ENCODE peak calls at places on chromosome 7, in nine cellular contexts. One of them, this sample, is unnamed.
A peak's percentile ranks its signal among the peaks of the same experiment; 100 is the strongest.

GRCh38 chr7:143286522-143286890 is 1.6 kb upstream of the CASP2 start:
- DNase-seq in AG04450: no peak
- DNase-seq in body of pancreas: no peak
- DNase-seq in choroid plexus epithelial cell: no peak
- DNase-seq in pancreas: no peak
- DNase-seq in lower lobe of right lung: no peak
- DNase-seq in lower leg skin: no peak
- DNase-seq in GM06990: no peak
- DNase-seq in cardiac fibroblast: no peak
- DNase-seq in this sample: no peak

GRCh38 chr7:117689421-117689820 is 183.8 kb downstream of the CTTNBP2 start:
- DNase-seq in body of pancreas: no peak
- DNase-seq in cardiac fibroblast: no peak
- DNase-seq in lower lobe of right lung: no peak
- DNase-seq in choroid plexus epithelial cell: no peak
- DNase-seq in GM06990: no peak
- DNase-seq in lower leg skin: no peak
- DNase-seq in AG04450: no peak
- DNase-seq in pancreas: no peak
- DNase-seq in this sample: no peak

GRCh38 chr7:1920266-1920681 is 250.2 kb downstream of the ELFN1 start:
- DNase-seq in lower leg skin: no peak
- DNase-seq in cardiac fibroblast: no peak
- DNase-seq in body of pancreas: no peak
- DNase-seq in GM06990: peak; percentile 32
- DNase-seq in pancreas: no peak
- DNase-seq in lower lobe of right lung: peak; percentile 56
- DNase-seq in AG04450: no peak
- DNase-seq in choroid plexus epithelial cell: no peak
- DNase-seq in this sample: no peak

GRCh38 chr7:134845461-134845860 is 66.0 kb downstream of the CALD1 start:
- DNase-seq in lower leg skin: no peak
- DNase-seq in body of pancreas: peak; percentile 27
- DNase-seq in choroid plexus epithelial cell: no peak
- DNase-seq in AG04450: no peak
- DNase-seq in GM06990: no peak
- DNase-seq in cardiac fibroblast: peak; percentile 45
- DNase-seq in lower lobe of right lung: no peak
- DNase-seq in pancreas: no peak
- DNase-seq in this sample: no peak

GRCh38 chr7:103077318-103077717 is 2.4 kb downstream of the ARMC10 start:
- DNase-seq in body of pancreas: no peak
- DNase-seq in cardiac fibroblast: no peak
- DNase-seq in lower leg skin: no peak
- DNase-seq in AG04450: no peak
- DNase-seq in choroid plexus epithelial cell: no peak
- DNase-seq in pancreas: no peak
- DNase-seq in GM06990: no peak
- DNase-seq in lower lobe of right lung: no peak
- DNase-seq in this sample: no peak

GRCh38 chr7:88758355-88759215 is 915 bp upstream of the ZNF804B start:
- DNase-seq in lower lobe of right lung: no peak
- DNase-seq in GM06990: peak; percentile 3
- DNase-seq in pancreas: peak; percentile 39
- DNase-seq in choroid plexus epithelial cell: peak; percentile 2
- DNase-seq in AG04450: no peak
- DNase-seq in body of pancreas: peak; percentile 77
- DNase-seq in cardiac fibroblast: no peak
- DNase-seq in lower leg skin: no peak
- DNase-seq in this sample: peak; percentile 2

GRCh38 chr7:125136755-125137547 is 207.3 kb upstream of the POT1 start:
- DNase-seq in pancreas: no peak
- DNase-seq in lower leg skin: no peak
- DNase-seq in AG04450: no peak
- DNase-seq in choroid plexus epithelial cell: peak; percentile 91
- DNase-seq in body of pancreas: no peak
- DNase-seq in GM06990: no peak
- DNase-seq in cardiac fibroblast: peak; percentile 85
- DNase-seq in lower lobe of right lung: no peak
- DNase-seq in this sample: peak; percentile 88

GRCh38 chr7:90251304-90251635 is 6.3 kb downstream of the CFAP69 start:
- DNase-seq in AG04450: no peak
- DNase-seq in lower lobe of right lung: no peak
- DNase-seq in body of pancreas: no peak
- DNase-seq in choroid plexus epithelial cell: no peak
- DNase-seq in pancreas: no peak
- DNase-seq in lower leg skin: no peak
- DNase-seq in GM06990: no peak
- DNase-seq in cardiac fibroblast: no peak
- DNase-seq in this sample: no peak

GRCh38 chr7:27173412-27174076 is 576 bp downstream of the HOXA10 start:
- DNase-seq in cardiac fibroblast: no peak
- DNase-seq in pancreas: no peak
- DNase-seq in lower lobe of right lung: peak; percentile 48
- DNase-seq in body of pancreas: peak; percentile 44
- DNase-seq in choroid plexus epithelial cell: no peak
- DNase-seq in GM06990: no peak
- DNase-seq in AG04450: no peak
- DNase-seq in lower leg skin: peak; percentile 89
- DNase-seq in this sample: no peak

GRCh38 chr7:39927018-39927417 is 23.0 kb upstream of the CDK13 start:
- DNase-seq in GM06990: no peak
- DNase-seq in cardiac fibroblast: no peak
- DNase-seq in AG04450: no peak
- DNase-seq in body of pancreas: no peak
- DNase-seq in lower leg skin: peak; percentile 57
- DNase-seq in lower lobe of right lung: no peak
- DNase-seq in choroid plexus epithelial cell: no peak
- DNase-seq in pancreas: no peak
- DNase-seq in this sample: no peak

GRCh38 chr7:70775570-70776156 is 356.3 kb upstream of the GALNT17 start:
- DNase-seq in body of pancreas: no peak
- DNase-seq in cardiac fibroblast: peak; percentile 4
- DNase-seq in lower lobe of right lung: no peak
- DNase-seq in lower leg skin: no peak
- DNase-seq in pancreas: no peak
- DNase-seq in choroid plexus epithelial cell: peak; percentile 12
- DNase-seq in GM06990: no peak
- DNase-seq in AG04450: no peak
- DNase-seq in this sample: peak; percentile 14

GRCh38 chr7:134752006-134752760 is 27.3 kb upstream of the CALD1 start:
- DNase-seq in body of pancreas: no peak
- DNase-seq in cardiac fibroblast: peak; percentile 77
- DNase-seq in lower leg skin: no peak
- DNase-seq in GM06990: no peak
- DNase-seq in choroid plexus epithelial cell: peak; percentile 81
- DNase-seq in AG04450: no peak
- DNase-seq in lower lobe of right lung: no peak
- DNase-seq in pancreas: no peak
- DNase-seq in this sample: peak; percentile 70

GRCh38 chr7:104469135-104469820 is 140.9 kb downstream of the LHFPL3 start:
- DNase-seq in GM06990: no peak
- DNase-seq in AG04450: no peak
- DNase-seq in choroid plexus epithelial cell: no peak
- DNase-seq in pancreas: no peak
- DNase-seq in lower leg skin: no peak
- DNase-seq in body of pancreas: no peak
- DNase-seq in lower lobe of right lung: no peak
- DNase-seq in cardiac fibroblast: no peak
- DNase-seq in this sample: no peak

GRCh38 chr7:126401918-126402317 is 850.8 kb downstream of the GRM8 start:
- DNase-seq in AG04450: no peak
- DNase-seq in pancreas: no peak
- DNase-seq in GM06990: no peak
- DNase-seq in choroid plexus epithelial cell: no peak
- DNase-seq in lower leg skin: no peak
- DNase-seq in cardiac fibroblast: no peak
- DNase-seq in body of pancreas: no peak
- DNase-seq in lower lobe of right lung: no peak
- DNase-seq in this sample: no peak

GRCh38 chr7:65404020-65404419 is 30.4 kb downstream of the ZNF92 start:
- DNase-seq in cardiac fibroblast: no peak
- DNase-seq in body of pancreas: no peak
- DNase-seq in GM06990: no peak
- DNase-seq in pancreas: no peak
- DNase-seq in choroid plexus epithelial cell: no peak
- DNase-seq in AG04450: no peak
- DNase-seq in lower leg skin: no peak
- DNase-seq in lower lobe of right lung: no peak
- DNase-seq in this sample: no peak

GRCh38 chr7:129224251-129225205 is at the start of gene AHCYL2:
- DNase-seq in cardiac fibroblast: peak; percentile 98
- DNase-seq in body of pancreas: peak; percentile 98
- DNase-seq in choroid plexus epithelial cell: peak; percentile 98
- DNase-seq in lower leg skin: peak; percentile 99
- DNase-seq in pancreas: peak; percentile 98
- DNase-seq in GM06990: peak; percentile 99
- DNase-seq in AG04450: peak; percentile 89
- DNase-seq in lower lobe of right lung: peak; percentile 99
- DNase-seq in this sample: peak; percentile 98

GRCh38 chr7:129228633-129229032 is 3.8 kb downstream of the AHCYL2 start:
- DNase-seq in pancreas: no peak
- DNase-seq in choroid plexus epithelial cell: no peak
- DNase-seq in lower leg skin: no peak
- DNase-seq in lower lobe of right lung: no peak
- DNase-seq in GM06990: no peak
- DNase-seq in cardiac fibroblast: no peak
- DNase-seq in body of pancreas: no peak
- DNase-seq in AG04450: no peak
- DNase-seq in this sample: no peak

GRCh38 chr7:129225206-129225930 is 538 bp downstream of the AHCYL2 start:
- DNase-seq in pancreas: peak; percentile 61
- DNase-seq in AG04450: no peak
- DNase-seq in cardiac fibroblast: peak; percentile 31
- DNase-seq in GM06990: no peak
- DNase-seq in lower leg skin: peak; percentile 93
- DNase-seq in choroid plexus epithelial cell: peak; percentile 45
- DNase-seq in body of pancreas: peak; percentile 65
- DNase-seq in lower lobe of right lung: peak; percentile 80
- DNase-seq in this sample: peak; percentile 38

GRCh38 chr7:129227646-129228578 is 3.1 kb downstream of the AHCYL2 start:
- DNase-seq in choroid plexus epithelial cell: no peak
- DNase-seq in cardiac fibroblast: no peak
- DNase-seq in body of pancreas: peak; percentile 45
- DNase-seq in lower leg skin: no peak
- DNase-seq in lower lobe of right lung: no peak
- DNase-seq in AG04450: no peak
- DNase-seq in pancreas: peak; percentile 39
- DNase-seq in GM06990: no peak
- DNase-seq in this sample: no peak

GRCh38 chr7:129225931-129226572 is 1.2 kb downstream of the AHCYL2 start:
- DNase-seq in choroid plexus epithelial cell: peak; percentile 34
- DNase-seq in GM06990: no peak
- DNase-seq in AG04450: no peak
- DNase-seq in lower lobe of right lung: no peak
- DNase-seq in pancreas: no peak
- DNase-seq in body of pancreas: peak; percentile 16
- DNase-seq in cardiac fibroblast: no peak
- DNase-seq in lower leg skin: no peak
- DNase-seq in this sample: no peak
- TF ChIP-seq CTCF in choroid plexus epithelial cell: no peak
- TF ChIP-seq CTCF in GM06990: no peak
- TF ChIP-seq CTCF in AG04450: no peak
- TF ChIP-seq CTCF in lower lobe of right lung: no peak
- TF ChIP-seq CTCF in pancreas: no peak
- TF ChIP-seq CTCF in body of pancreas: no peak
- TF ChIP-seq CTCF in cardiac fibroblast: no peak
- TF ChIP-seq CTCF in lower leg skin: no peak
- TF ChIP-seq CTCF in this sample: no peak

GRCh38 chr7:131390275-131390674 is 62.6 kb downstream of the MKLN1 start:
- DNase-seq in choroid plexus epithelial cell: no peak
- DNase-seq in lower leg skin: no peak
- DNase-seq in lower lobe of right lung: no peak
- DNase-seq in cardiac fibroblast: no peak
- DNase-seq in AG04450: no peak
- DNase-seq in GM06990: no peak
- DNase-seq in body of pancreas: no peak
- DNase-seq in pancreas: no peak
- DNase-seq in this sample: no peak
- H3K4me3 ChIP-seq in choroid plexus epithelial cell: no peak overlapping the region
- H3K4me3 ChIP-seq in lower leg skin: no peak overlapping the region
- H3K4me3 ChIP-seq in lower lobe of right lung: no peak overlapping the region
- H3K4me3 ChIP-seq in cardiac fibroblast: no peak overlapping the region
- H3K4me3 ChIP-seq in AG04450: no peak overlapping the region
- H3K4me3 ChIP-seq in GM06990: no peak overlapping the region
- H3K4me3 ChIP-seq in body of pancreas: no peak overlapping the region
- H3K4me3 ChIP-seq in pancreas: no peak overlapping the region
- H3K4me3 ChIP-seq in this sample: no peak overlapping the region

GRCh38 chr7:16889305-16889704 is 7.5 kb upstream of the AGR3 start:
- DNase-seq in body of pancreas: no peak
- DNase-seq in lower leg skin: no peak
- DNase-seq in lower lobe of right lung: no peak
- DNase-seq in AG04450: no peak
- DNase-seq in pancreas: no peak
- DNase-seq in cardiac fibroblast: no peak
- DNase-seq in choroid plexus epithelial cell: no peak
- DNase-seq in GM06990: no peak
- DNase-seq in this sample: no peak

GRCh38 chr7:16891874-16892620 is 10.3 kb upstream of the AGR3 start:
- DNase-seq in cardiac fibroblast: no peak
- DNase-seq in body of pancreas: no peak
- DNase-seq in lower lobe of right lung: no peak
- DNase-seq in pancreas: no peak
- DNase-seq in AG04450: no peak
- DNase-seq in GM06990: no peak
- DNase-seq in lower leg skin: no peak
- DNase-seq in choroid plexus epithelial cell: peak; percentile 13
- DNase-seq in this sample: no peak

GRCh38 chr7:16889851-16890443 is 8.2 kb upstream of the AGR3 start:
- DNase-seq in cardiac fibroblast: no peak
- DNase-seq in lower lobe of right lung: no peak
- DNase-seq in AG04450: no peak
- DNase-seq in body of pancreas: no peak
- DNase-seq in lower leg skin: no peak
- DNase-seq in pancreas: no peak
- DNase-seq in choroid plexus epithelial cell: no peak
- DNase-seq in GM06990: no peak
- DNase-seq in this sample: no peak

DNA sequence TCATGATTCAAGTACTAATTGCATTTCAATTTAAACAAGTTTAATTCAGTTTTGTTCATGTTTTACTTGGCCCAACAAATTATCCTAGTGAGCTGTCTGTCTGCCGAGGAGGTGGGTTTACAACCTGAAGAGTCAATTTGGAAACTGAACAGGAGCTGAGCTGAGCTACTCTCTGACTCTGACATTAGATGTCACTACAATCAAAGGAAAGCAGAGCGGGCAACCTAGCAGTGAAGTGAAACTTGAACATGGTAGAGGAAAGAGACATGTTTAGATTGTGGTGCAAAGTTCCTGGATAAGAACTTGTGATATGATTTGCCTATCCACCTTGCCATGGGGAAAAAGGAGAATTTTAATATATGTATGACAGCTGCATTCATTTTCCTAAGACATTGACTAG is 9.6 kb upstream of the AGR3 start:
- DNase-seq in body of pancreas: peak; percentile 35
- DNase-seq in AG04450: peak; percentile 30
- DNase-seq in choroid plexus epithelial cell: peak; percentile 88
- DNase-seq in lower lobe of right lung: no peak
- DNase-seq in cardiac fibroblast: peak; percentile 72
- DNase-seq in pancreas: peak; percentile 28
- DNase-seq in GM06990: no peak
- DNase-seq in lower leg skin: no peak
- DNase-seq in this sample: peak; percentile 71
- TF ChIP-seq CTCF in body of pancreas: peak; percentile 25
- TF ChIP-seq CTCF in AG04450: peak; percentile 66
- TF ChIP-seq CTCF in choroid plexus epithelial cell: peak; percentile 85
- TF ChIP-seq CTCF in lower lobe of right lung: peak; percentile 64
- TF ChIP-seq CTCF in cardiac fibroblast: peak; percentile 41
- TF ChIP-seq CTCF in pancreas: no peak
- TF ChIP-seq CTCF in GM06990: peak; percentile 36
- TF ChIP-seq CTCF in lower leg skin: no peak
- TF ChIP-seq CTCF in this sample: peak; percentile 53

GRCh38 chr7:34133983-34134782 is 228.8 kb downstream of the BMPER start:
- DNase-seq in cardiac fibroblast: peak; percentile 84
- DNase-seq in AG04450: peak; percentile 52
- DNase-seq in lower lobe of right lung: no peak
- DNase-seq in body of pancreas: peak; percentile 66
- DNase-seq in pancreas: peak; percentile 41
- DNase-seq in choroid plexus epithelial cell: peak; percentile 89
- DNase-seq in lower leg skin: no peak
- DNase-seq in GM06990: no peak
- DNase-seq in this sample: peak; percentile 86
- H3K4me3 ChIP-seq in cardiac fibroblast: no peak overlapping the region
- H3K4me3 ChIP-seq in AG04450: no peak overlapping the region
- H3K4me3 ChIP-seq in lower lobe of right lung: no peak overlapping the region
- H3K4me3 ChIP-seq in body of pancreas: no peak overlapping the region
- H3K4me3 ChIP-seq in pancreas: no peak overlapping the region
- H3K4me3 ChIP-seq in choroid plexus epithelial cell: no peak overlapping the region
- H3K4me3 ChIP-seq in lower leg skin: no peak overlapping the region
- H3K4me3 ChIP-seq in GM06990: no peak overlapping the region
- H3K4me3 ChIP-seq in this sample: no peak overlapping the region

This sample was measured in fibroblast of pulmonary artery.